ENCODE peak calls at places on chromosomes 11 and 22, in four cellular contexts. S is Karpas-422, F is GM23248, C is MG63. A is an unnamed sample.

GRCh38 chr22:32426881-32427280 is 14.8 kb upstream of the RTCB start:
- DNase-seq in S (no peak), F (no peak), C (no peak), A (no peak)

GRCh38 chr11:62504158-62504973 is 42.2 kb downstream of the AHNAK start:
- DNase-seq in S (no peak), F (no peak), C (no peak), A (no peak)

GRCh38 chr22:38203090-38203810 is 1.5 kb downstream of the MAFF start:
- DNase-seq in S (peak; percentile 74), F (peak; percentile 48), C (no peak), A (peak; percentile 71)

GRCh38 chr11:134139873-134140331 is 71.0 kb downstream of the JAM3 start:
- DNase-seq in S (peak; percentile 79), F (peak; percentile 86), C (peak; percentile 39), A (peak; percentile 27)

GRCh38 chr11:20089796-20090653 is 70.2 kb downstream of the DBX1 start:
- DNase-seq in S (peak; percentile 71), F (no peak), C (no peak), A (no peak)

GRCh38 chr22:29219881-29220670 is 14.4 kb downstream of the EMID1 start:
- DNase-seq in S (no peak), F (no peak), C (no peak), A (no peak)

GRCh38 chr11:119816660-119817059 is 87.7 kb upstream of the NECTIN1 start:
- DNase-seq in S (no peak), F (no peak), C (no peak), A (no peak)

GRCh38 chr11:62142921-62143320 is 19.1 kb downstream of the INCENP start:
- DNase-seq in S (no peak), F (no peak), C (no peak), A (no peak)

GRCh38 chr11:128283445-128283844 is 303.9 kb downstream of the ETS1 start:
- DNase-seq in S (no peak), F (no peak), C (no peak), A (no peak)

GRCh38 chr11:9691865-9692264 is 28.0 kb downstream of the SWAP70 start:
- DNase-seq in S (peak; percentile 78), F (peak; percentile 76), C (no peak), A (no peak)

GRCh38 chr22:46535876-46536558 is 1.4 kb downstream of the CELSR1 start:
- DNase-seq in S (no peak), F (no peak), C (no peak), A (no peak)

GRCh38 chr11:121892131-121892681 is 223.8 kb downstream of the BLID start:
- DNase-seq in S (no peak), F (peak; percentile 90), C (no peak), A (no peak)

GRCh38 chr11:18775492-18776292 is 15.9 kb downstream of the PTPN5 start:
- DNase-seq in S (peak; percentile 87), F (peak; percentile 63), C (peak; percentile 31), A (peak; percentile 75)

GRCh38 chr11:124799384-124800225 is 601 bp downstream of the MSANTD2 start:
- DNase-seq in S (peak; percentile 59), F (peak; percentile 69), C (peak; percentile 44), A (peak; percentile 28)

GRCh38 chr11:96279018-96279417 is 64.0 kb downstream of the MAML2 start:
- DNase-seq in S (no peak), F (no peak), C (no peak), A (no peak)

GRCh38 chr11:110777765-110778164 is 65.5 kb upstream of the ARHGAP20 start:
- DNase-seq in S (no peak), F (peak; percentile 73), C (peak; percentile 61), A (no peak)

GRCh38 chr11:89021339-89021738 is 44.4 kb downstream of the GRM5 start:
- DNase-seq in S (no peak), F (no peak), C (no peak), A (no peak)

GRCh38 chr11:123103326-123103980 is 41.5 kb upstream of the HSPA8 start:
- DNase-seq in S (peak; percentile 63), F (peak; percentile 86), C (peak; percentile 54), A (peak; percentile 60)

GRCh38 chr11:5476184-5476819 is 12.2 kb upstream of the OR52D1 start:
- DNase-seq in S (peak; percentile 70), F (peak; percentile 74), C (peak; percentile 5), A (peak; percentile 40)

GRCh38 chr22:48673806-48674500 is 1153.7 kb downstream of the BRD1 start:
- DNase-seq in S (no peak), F (no peak), C (no peak), A (no peak)

GRCh38 chr22:19715286-19715939 is 1.1 kb downstream of the SEPTIN5 start:
- DNase-seq in S (no peak), F (no peak), C (no peak), A (no peak)
- H3K27me3 ChIP-seq in S (no peaks in the 10 kb centered on the region), F (no peaks in the 10 kb centered on the region), C (no peaks in the 10 kb centered on the region), A (peaks cover 81% of the 10 kb centered on the region)

DNA sequence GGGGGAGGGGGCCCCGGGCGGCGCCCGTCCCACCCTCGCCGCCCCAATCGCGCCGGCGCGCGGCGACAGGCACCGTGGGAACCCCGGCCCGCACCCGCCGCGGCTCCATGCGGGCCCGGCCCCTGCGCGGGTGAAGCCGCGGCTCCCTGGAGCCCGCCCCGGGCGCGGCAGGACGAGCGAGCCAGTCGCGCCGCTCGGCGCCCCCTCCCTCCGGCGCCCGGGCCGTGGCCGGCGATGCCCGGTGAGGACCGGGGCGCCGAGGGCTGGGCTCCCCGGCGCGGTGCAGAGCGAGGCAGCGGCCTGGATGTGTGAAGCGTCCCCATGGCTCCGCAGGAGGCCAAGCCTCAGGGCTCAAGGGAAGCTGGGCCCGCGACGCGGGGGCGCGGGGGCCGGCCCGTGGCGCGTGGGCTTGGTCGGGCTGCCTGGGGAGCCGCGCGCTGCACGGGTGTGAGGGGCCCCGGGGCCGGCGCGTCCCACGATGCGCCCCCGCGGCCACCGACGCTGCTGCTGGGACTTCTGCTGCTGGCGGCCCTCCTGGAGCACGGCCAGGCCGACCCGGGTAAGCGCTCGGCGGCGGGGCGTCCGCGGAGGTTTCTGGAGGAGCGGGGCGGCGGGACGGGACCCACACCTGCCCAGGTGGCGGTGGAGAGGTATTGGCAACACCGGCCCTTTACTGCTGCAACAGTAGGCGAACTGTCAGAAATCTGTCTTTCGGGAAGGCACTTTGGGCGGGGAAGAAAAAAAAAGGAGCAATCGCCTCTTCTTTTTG is 119.3 kb downstream of the HIPK3 start:
- DNase-seq in S (peak; percentile 58), F (peak; percentile 67), C (peak; percentile 26), A (peak; percentile 27)
- H3K27me3 ChIP-seq in S (no peaks in the 10 kb centered on the region), F (no peaks in the 10 kb centered on the region), C (peaks cover 6% of the 10 kb centered on the region), A (no peaks in the 10 kb centered on the region)

GRCh38 chr22:25837288-25837900 is 95.4 kb downstream of the MYO18B start:
- DNase-seq in S (no peak), F (no peak), C (no peak), A (no peak)
- H3K27me3 ChIP-seq in S (no peaks in the 10 kb centered on the region), F (no peaks in the 10 kb centered on the region), C (no peaks in the 10 kb centered on the region), A (peaks cover 30% of the 10 kb centered on the region)

GRCh38 chr11:66410191-66410590 is 10.6 kb upstream of the NPAS4 start:
- DNase-seq in S (peak; percentile 44), F (no peak), C (no peak), A (no peak)
- H3K27me3 ChIP-seq in S (no peaks in the 10 kb centered on the region), F (peaks cover 28% of the 10 kb centered on the region), C (peaks cover 45% of the 10 kb centered on the region), A (peaks cover 90% of the 10 kb centered on the region)

DNA sequence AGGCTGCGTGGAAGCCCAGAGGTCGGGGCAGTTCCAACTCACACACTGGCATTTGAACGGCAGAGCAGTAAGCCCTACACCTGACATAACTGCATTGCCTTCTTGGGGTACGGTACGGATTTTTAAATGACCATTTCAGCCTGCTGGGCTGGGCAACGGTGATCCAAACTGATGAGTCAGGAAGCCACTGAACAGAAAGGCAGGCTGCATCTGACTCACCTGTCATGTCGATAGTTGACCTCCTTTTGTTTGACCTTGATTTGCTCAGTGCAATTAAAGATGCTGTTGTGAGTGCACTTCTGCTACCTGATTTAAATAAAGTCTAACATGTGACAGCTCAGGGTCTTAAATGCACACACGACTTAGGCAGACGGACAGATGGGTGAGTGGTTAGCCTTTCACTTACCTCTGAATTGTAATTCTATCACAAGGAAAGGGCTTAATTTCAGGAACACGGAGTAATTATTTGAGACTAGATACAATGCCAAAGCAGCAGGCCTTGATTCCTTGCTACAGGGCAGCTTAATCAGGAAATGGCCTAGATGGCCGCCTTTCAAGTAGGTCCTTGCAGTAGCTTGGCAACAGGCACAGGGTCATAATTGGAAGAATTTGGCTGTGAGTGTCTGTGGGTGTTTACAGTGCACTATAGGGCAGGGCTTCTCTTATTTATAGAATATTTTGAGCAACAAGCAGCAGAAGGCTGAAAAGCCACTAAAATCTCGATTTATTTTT is 52.2 kb downstream of the BMAL1 start:
- DNase-seq in S (no peak), F (peak; percentile 64), C (peak; percentile 60), A (no peak)
- H3K27me3 ChIP-seq in S (no peaks in the 10 kb centered on the region), F (no peaks in the 10 kb centered on the region), C (no peaks in the 10 kb centered on the region), A (no peaks in the 10 kb centered on the region)

GRCh38 chr11:17540807-17541206 is 3.4 kb downstream of the USH1C start:
- DNase-seq in S (no peak), F (no peak), C (no peak), A (no peak)
- H3K27me3 ChIP-seq in S (no peaks in the 10 kb centered on the region), F (peaks cover 27% of the 10 kb centered on the region), C (no peaks in the 10 kb centered on the region), A (no peaks in the 10 kb centered on the region)

A was measured in MM.1S.